ENCODE peak calls at places on chromosomes 6 and 20, in ten cellular contexts. B, F, V, Y, M, D, A, P, R and O are unnamed samples.

GRCh38 chr6:116390571-116390970 is 19.8 kb downstream of the DSE start:
- DNase-seq in B (no peak), F (no peak), V (no peak), Y (no peak), M (no peak), D (no peak), A (no peak), P (no peak), R (no peak), O (no peak)

GRCh38 chr6:36962874-36963273 is 8.3 kb downstream of the PI16 start:
- DNase-seq in B (no peak), F (peak; percentile 46), V (peak; percentile 56), Y (no peak), M (peak; percentile 28), D (no peak), A (peak; percentile 84), P (peak; percentile 78), R (peak; percentile 65), O (no peak)

GRCh38 chr20:36541227-36542018 is at the start of gene MYL9:
- DNase-seq in B (no peak), F (no peak), V (no peak), Y (peak; percentile 92), M (peak; percentile 40), D (peak; percentile 65), A (peak; percentile 95), P (peak; percentile 8), R (peak; percentile 59), O (no peak)

GRCh38 chr6:69988458-69989126 is 122.2 kb downstream of the COL19A1 start:
- DNase-seq in B (no peak), F (no peak), V (no peak), Y (no peak), M (no peak), D (no peak), A (no peak), P (no peak), R (no peak), O (no peak)

GRCh38 chr6:107612762-107613415 is 123.0 kb downstream of the SOBP start:
- DNase-seq in B (no peak), F (no peak), V (no peak), Y (no peak), M (peak; percentile 7), D (no peak), A (no peak), P (no peak), R (peak; percentile 7), O (no peak)

GRCh38 chr6:401239-401993 is 9.9 kb downstream of the IRF4 start:
- DNase-seq in B (no peak), F (no peak), V (no peak), Y (no peak), M (no peak), D (no peak), A (no peak), P (no peak), R (no peak), O (no peak)

GRCh38 chr6:148415511-148416286 is 73.1 kb downstream of the SASH1 start:
- DNase-seq in B (no peak), F (no peak), V (no peak), Y (no peak), M (no peak), D (no peak), A (no peak), P (no peak), R (no peak), O (no peak)

GRCh38 chr20:63814833-63815612 is 16.0 kb downstream of the ZBTB46 start:
- DNase-seq in B (no peak), F (no peak), V (no peak), Y (no peak), M (no peak), D (no peak), A (no peak), P (no peak), R (no peak), O (no peak)

GRCh38 chr6:112231609-112232060 is 22.7 kb downstream of the LAMA4 start:
- DNase-seq in B (peak; percentile 69), F (no peak), V (no peak), Y (no peak), M (peak; percentile 85), D (no peak), A (no peak), P (no peak), R (peak; percentile 87), O (no peak)

GRCh38 chr6:47964994-47965393 is 146.0 kb downstream of the PTCHD4 start:
- DNase-seq in B (no peak), F (no peak), V (no peak), Y (no peak), M (no peak), D (no peak), A (no peak), P (no peak), R (no peak), O (no peak)

GRCh38 chr20:8862092-8862491 is 206.8 kb upstream of the PLCB4 start:
- DNase-seq in B (no peak), F (no peak), V (no peak), Y (no peak), M (no peak), D (no peak), A (no peak), P (no peak), R (no peak), O (no peak)

GRCh38 chr6:8195040-8195713 is 92.8 kb upstream of the EEF1E1 start:
- DNase-seq in B (no peak), F (no peak), V (no peak), Y (no peak), M (no peak), D (no peak), A (no peak), P (no peak), R (no peak), O (peak; percentile 17)

GRCh38 chr6:74073896-74074295 is 377.9 kb downstream of the CD109 start:
- DNase-seq in B (no peak), F (no peak), V (no peak), Y (no peak), M (peak; percentile 82), D (peak; percentile 43), A (no peak), P (no peak), R (peak; percentile 76), O (no peak)